ENCODE peak calls at places on chromosomes 11 and 22, in seven cellular contexts. P is CD4-positive, alpha-beta T cell; L is heart left ventricle; X is neural crest cell; B is progenitor cell of endocrine pancreas; U is PC-9; N is body of pancreas. G is an unnamed sample.

GRCh38 chr22:49107561-49107960 is 720.1 kb downstream of the BRD1 start:
- DNase-seq in P (no peak), L (no peak), X (no peak), B (no peak), U (no peak), N (no peak), G (no peak)

GRCh38 chr11:7677801-7678201 is 4.5 kb upstream of the CYB5R2 start:
- DNase-seq in P (no peak), L (no peak), X (no peak), B (no peak), U (no peak), N (no peak), G (no peak)

GRCh38 chr22:17319541-17319940 is 49.7 kb upstream of the CECR2 start:
- DNase-seq in P (no peak), L (no peak), X (peak; percentile 6), B (no peak), U (no peak), N (no peak), G (no peak)

GRCh38 chr11:131042041-131042390 is 125.7 kb upstream of the SNX19 start:
- DNase-seq in P (no peak), L (no peak), X (no peak), B (no peak), U (no peak), N (no peak), G (no peak)

GRCh38 chr22:25970996-25971811 is 198.1 kb upstream of the SEZ6L start:
- DNase-seq in P (no peak), L (no peak), X (no peak), B (no peak), U (no peak), N (no peak), G (no peak)

GRCh38 chr11:103091024-103091423 is 936 bp downstream of the DCUN1D5 start:
- DNase-seq in P (no peak), L (no peak), X (no peak), B (no peak), U (peak; percentile 43), N (no peak), G (peak; percentile 5)

GRCh38 chr11:26985941-26986340 is 8.0 kb upstream of the FIBIN start:
- DNase-seq in P (no peak), L (no peak), X (no peak), B (no peak), U (no peak), N (no peak), G (no peak)

GRCh38 chr22:50516068-50516467 is 8.0 kb downstream of the NCAPH2 start:
- DNase-seq in P (no peak), L (no peak), X (no peak), B (no peak), U (no peak), N (no peak), G (no peak)

GRCh38 chr11:122642971-122643370 is 12.6 kb upstream of the UBASH3B start:
- DNase-seq in P (no peak), L (no peak), X (no peak), B (no peak), U (no peak), N (no peak), G (no peak)

GRCh38 chr11:8094656-8095055 is 13.6 kb downstream of the TUB start:
- DNase-seq in P (no peak), L (peak; percentile 4), X (no peak), B (no peak), U (no peak), N (no peak), G (no peak)

GRCh38 chr11:75667831-75668507 is 869 bp downstream of the MAP6 start:
- DNase-seq in P (no peak), L (peak; percentile 61), X (peak; percentile 67), B (peak; percentile 56), U (no peak), N (peak; percentile 68), G (peak; percentile 55)

GRCh38 chr11:68315581-68315920 is 3.2 kb downstream of the LRP5 start:
- DNase-seq in P (no peak), L (no peak), X (no peak), B (no peak), U (no peak), N (no peak), G (no peak)

GRCh38 chr11:29135504-29135903 is 881.3 kb downstream of the KCNA4 start:
- DNase-seq in P (no peak), L (no peak), X (no peak), B (no peak), U (no peak), N (no peak), G (no peak)

GRCh38 chr22:45101828-45102227 is 61.9 kb upstream of the NUP50 start:
- DNase-seq in P (no peak), L (peak; percentile 44), X (peak; percentile 20), B (no peak), U (no peak), N (no peak), G (peak; percentile 50)

GRCh38 chr11:32385998-32386397 is 49.3 kb downstream of the WT1 start:
- DNase-seq in P (no peak), L (peak; percentile 35), X (no peak), B (no peak), U (peak; percentile 50), N (no peak), G (peak; percentile 31)

GRCh38 chr22:50303848-50304527 is 3.5 kb downstream of the PLXNB2 start:
- DNase-seq in P (no peak), L (peak; percentile 50), X (no peak), B (no peak), U (peak; percentile 94), N (peak; percentile 54), G (no peak)

GRCh38 chr22:30873661-30874060 is 94.9 kb downstream of the MORC2 start:
- DNase-seq in P (no peak), L (no peak), X (no peak), B (no peak), U (no peak), N (no peak), G (no peak)

DNA sequence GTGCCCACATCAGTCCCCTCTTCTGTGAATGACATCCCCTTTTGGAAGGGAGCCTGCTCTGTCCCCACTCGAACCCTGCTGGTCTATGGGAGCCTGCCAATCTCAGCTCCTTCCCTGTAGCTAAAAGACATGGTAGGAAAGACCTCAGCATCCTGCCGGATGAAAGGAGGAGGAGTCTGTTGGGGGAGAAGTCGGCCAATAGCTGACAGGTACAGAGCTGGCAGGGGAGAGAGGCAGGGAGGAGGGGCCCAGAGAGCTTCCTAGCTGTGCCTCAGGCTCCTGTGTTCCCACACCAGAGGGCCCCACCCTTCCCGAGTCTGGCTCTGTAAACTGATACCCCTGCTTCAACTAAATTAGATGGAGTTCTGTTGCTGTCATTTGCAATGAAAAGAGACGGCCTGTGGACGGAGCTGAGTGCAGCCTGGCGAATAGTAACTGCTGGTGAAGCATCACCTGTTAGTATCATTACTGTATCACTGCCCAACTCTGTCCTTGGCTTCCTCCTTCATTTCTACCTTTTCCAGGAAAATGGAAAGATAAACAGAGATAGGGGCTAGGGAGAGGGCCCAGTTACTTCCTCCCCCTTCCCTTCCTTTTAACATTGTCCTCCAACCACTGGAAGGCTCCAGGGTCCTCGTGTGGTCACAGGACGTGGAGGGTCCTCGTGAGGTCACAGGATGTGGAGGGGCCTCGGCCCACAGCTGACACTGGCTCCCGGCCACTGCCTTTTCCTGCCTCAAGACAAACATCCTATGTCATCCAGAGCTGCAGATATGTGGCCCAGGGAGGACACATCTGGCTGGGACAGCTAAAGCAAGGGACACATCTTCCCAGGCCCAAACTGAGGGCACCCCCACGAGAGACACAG is 15.1 kb downstream of the FXYD6 start:
- DNase-seq in P (no peak), L (peak; percentile 77), X (peak; percentile 31), B (no peak), U (no peak), N (no peak), G (no peak)
- TF ChIP-seq CTCF in P (no peak), L (no peak), X (no peak), B (no peak), U (no peak), N (no peak), G (no peak)

DNA sequence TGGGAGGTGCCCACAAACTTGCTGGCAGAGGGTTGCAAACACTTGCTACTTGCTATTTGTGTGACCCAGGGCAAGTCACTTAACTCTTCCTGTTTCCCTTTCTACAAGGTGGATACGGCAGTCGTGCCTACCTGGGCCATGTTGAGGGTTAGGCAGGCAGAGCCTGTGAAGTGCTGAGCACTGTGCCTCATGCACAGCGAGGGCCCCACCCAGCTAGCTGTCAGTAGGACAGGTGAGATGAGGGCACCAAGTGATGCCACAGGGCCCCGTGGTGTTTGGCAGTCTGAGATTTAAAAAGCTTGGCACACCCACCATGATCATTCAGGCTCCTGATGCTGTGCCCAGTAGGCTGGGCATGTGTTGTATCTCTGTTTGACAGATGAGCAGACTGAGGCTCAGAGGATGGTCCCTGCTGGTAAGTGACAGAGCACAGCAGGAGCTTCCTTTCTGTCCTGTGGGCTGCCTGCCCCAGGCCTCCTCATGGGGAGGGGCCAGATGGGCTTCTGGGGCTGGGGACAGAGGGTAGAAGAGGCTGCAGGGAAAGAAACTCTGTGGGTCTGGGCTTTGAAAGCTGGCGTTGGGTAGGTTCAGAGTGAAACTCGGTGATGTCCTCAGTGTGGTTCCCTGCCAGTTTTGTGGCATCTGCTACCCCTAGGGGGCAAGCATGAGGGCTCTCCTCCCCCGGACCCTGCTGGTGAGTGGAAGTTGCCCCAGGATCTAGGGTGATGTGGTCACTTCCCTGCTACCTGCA is 59.3 kb downstream of the TSPAN18 start:
- DNase-seq in P (no peak), L (no peak), X (no peak), B (no peak), U (no peak), N (no peak), G (peak; percentile 46)
- TF ChIP-seq CTCF in P (no peak), L (no peak), X (peak; percentile 40), B (peak; percentile 28), U (peak; percentile 29), N (no peak), G (no peak)

GRCh38 chr11:12121504-12121903 is 11.1 kb downstream of the MICAL2 start:
- DNase-seq in P (no peak), L (no peak), X (no peak), B (no peak), U (no peak), N (no peak), G (no peak)

GRCh38 chr11:12123177-12123576 is 12.8 kb downstream of the MICAL2 start:
- DNase-seq in P (no peak), L (no peak), X (no peak), B (no peak), U (no peak), N (no peak), G (no peak)

GRCh38 chr11:12121011-12121410 is 10.6 kb downstream of the MICAL2 start:
- DNase-seq in P (no peak), L (no peak), X (no peak), B (no peak), U (no peak), N (no peak), G (no peak)

GRCh38 chr11:12123799-12124198 is 13.4 kb downstream of the MICAL2 start:
- DNase-seq in P (no peak), L (no peak), X (no peak), B (no peak), U (no peak), N (no peak), G (no peak)

DNA sequence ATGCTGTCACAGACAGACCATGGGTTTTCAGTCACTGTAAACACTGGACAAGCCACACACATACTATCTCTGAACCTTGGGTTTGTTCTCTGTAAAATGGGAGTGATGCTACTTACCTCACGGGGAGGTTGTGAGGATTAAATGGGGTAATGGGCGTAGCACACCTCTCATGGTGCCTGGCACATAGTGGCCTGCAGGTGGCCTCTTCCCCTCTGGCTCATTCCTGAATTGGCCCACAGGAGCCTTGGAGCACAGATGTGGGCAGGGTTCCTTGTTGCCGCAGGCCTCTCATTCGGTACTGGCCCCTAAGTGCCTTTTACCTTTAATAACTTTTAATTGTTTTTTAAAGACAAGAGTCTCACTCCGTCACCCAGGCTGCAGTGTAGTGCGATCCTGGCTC is 11.7 kb downstream of the MICAL2 start:
- DNase-seq in P (no peak), L (no peak), X (no peak), B (no peak), U (no peak), N (peak; percentile 68), G (peak; percentile 21)
- TF ChIP-seq CTCF in P (peak; percentile 30), L (peak; percentile 39), X (peak; percentile 44), B (peak; percentile 54), U (peak; percentile 40), N (peak; percentile 38), G (peak; percentile 26)

GRCh38 chr11:35387341-35387982 is 31.9 kb downstream of the SLC1A2 start:
- DNase-seq in P (no peak), L (no peak), X (no peak), B (no peak), U (no peak), N (no peak), G (no peak)
- TF ChIP-seq CTCF in P (no peak), L (peak; percentile 56), X (no peak), B (no peak), U (no peak), N (no peak), G (no peak)

G was measured in endothelial cell.